ENCODE peak calls at places on chromosomes 11 and 22, in four cellular contexts. W is head of caudate nucleus; J is activated CD4-positive, alpha-beta T cell treated with anti-CD3 and anti-CD28 coated beads, Interleukin-2, amount 50 U/mL, for 48 hours; N is stimulated activated CD4-positive, alpha-beta T cell treated with anti-CD3 and anti-CD28 coated beads, Interleukin-12 subunit alpha, Interleukin-12 subunit beta, amount 100 ng/mL, for 48 hours. H is an unnamed sample.

GRCh38 chr11:87463486-87464102 is 425.9 kb downstream of the TMEM135 start:
- DNase-seq in W (peak), J (no peak), N (no peak), H (peak)

GRCh38 chr22:21698430-21699329 is 32.9 kb downstream of the PPIL2 start:
- DNase-seq in W (no peak), J (no peak), N (no peak), H (no peak)

GRCh38 chr11:91164452-91164822 is 941.6 kb upstream of the CHORDC1 start:
- DNase-seq in W (no peak), J (no peak), N (no peak), H (no peak)

GRCh38 chr11:76802621-76803020 is 19.5 kb downstream of the TSKU start:
- DNase-seq in W (no peak), J (no peak), N (no peak), H (no peak)

GRCh38 chr11:74011360-74012071 is 2.6 kb upstream of the UCP3 start:
- DNase-seq in W (no peak), J (peak), N (peak), H (no peak)

GRCh38 chr11:74013141-74013540 is 4.3 kb upstream of the UCP3 start:
- DNase-seq in W (no peak), J (no peak), N (no peak), H (no peak)

GRCh38 chr22:47596176-47596690 is 833.8 kb downstream of the TBC1D22A start:
- DNase-seq in W (no peak), J (no peak), N (no peak), H (no peak)

GRCh38 chr11:1231396-1232327 is 8.8 kb downstream of the MUC5B start:
- DNase-seq in W (no peak), J (no peak), N (no peak), H (no peak)

GRCh38 chr11:72321381-72321996 is 77.5 kb upstream of the PHOX2A start:
- DNase-seq in W (no peak), J (no peak), N (no peak), H (no peak)

GRCh38 chr11:122697636-122698167 is 42.2 kb downstream of the UBASH3B start:
- DNase-seq in W (no peak), J (no peak), N (no peak), H (no peak)

GRCh38 chr11:125593113-125593761 is 585 bp downstream of the STT3A start:
- DNase-seq in W (no peak), J (peak), N (no peak), H (no peak)

GRCh38 chr11:70587095-70587389 is 188.7 kb downstream of the CTTN start:
- DNase-seq in W (no peak), J (no peak), N (no peak), H (no peak)

GRCh38 chr11:9158898-9159391 is 67.5 kb upstream of the SCUBE2 start:
- DNase-seq in W (no peak), J (no peak), N (no peak), H (no peak)

GRCh38 chr11:130774703-130775102 is 141.6 kb downstream of the SNX19 start:
- DNase-seq in W (no peak), J (no peak), N (no peak), H (no peak)

GRCh38 chr11:114008331-114008730 is 33.4 kb downstream of the HTR3A start:
- DNase-seq in W (no peak), J (no peak), N (no peak), H (no peak)

GRCh38 chr11:71443736-71444410 is 4.3 kb downstream of the DHCR7 start:
- DNase-seq in W (no peak), J (no peak), N (no peak), H (no peak)

GRCh38 chr11:4185561-4185960 is 91.0 kb downstream of the RRM1 start:
- DNase-seq in W (no peak), J (no peak), N (no peak), H (no peak)

GRCh38 chr11:6919698-6920097 is 1.1 kb upstream of the OR2D3 start:
- DNase-seq in W (no peak), J (no peak), N (no peak), H (no peak)

GRCh38 chr11:45089845-45090499 is 56.5 kb upstream of the PRDM11 start:
- DNase-seq in W (no peak), J (no peak), N (no peak), H (no peak)

GRCh38 chr22:49301398-49302149 is 526.1 kb downstream of the BRD1 start:
- DNase-seq in W (peak), J (no peak), N (no peak), H (no peak)

GRCh38 chr11:68116892-68117435 is 4.2 kb downstream of the CHKA start:
- DNase-seq in W (no peak), J (no peak), N (no peak), H (no peak)

GRCh38 chr11:73288197-73288872 is 16.2 kb downstream of the P2RY6 start:
- DNase-seq in W (no peak), J (no peak), N (no peak), H (no peak)

GRCh38 chr11:97722065-97722464 is 1298.7 kb upstream of the CNTN5 start:
- DNase-seq in W (no peak), J (no peak), N (no peak), H (no peak)

GRCh38 chr11:77040401-77040777 is 6.2 kb downstream of the B3GNT6 start:
- DNase-seq in W (no peak), J (no peak), N (no peak), H (no peak)

GRCh38 chr11:118287006-118287405 is 17.5 kb upstream of the CD3E start:
- DNase-seq in W (no peak), J (no peak), N (no peak), H (no peak)

GRCh38 chr11:117908261-117908895 is 20.8 kb downstream of the TMPRSS13 start:
- DNase-seq in W (no peak), J (no peak), N (no peak), H (no peak)

GRCh38 chr22:42646569-42647525 is 2.3 kb downstream of the CYB5R3 start:
- DNase-seq in W (no peak), J (no peak), N (no peak), H (peak)

GRCh38 chr11:116678887-116679286 is 93.9 kb downstream of the BUD13 start:
- DNase-seq in W (no peak), J (no peak), N (no peak), H (no peak)

GRCh38 chr22:39179841-39180335 is 27.4 kb upstream of the CBX7 start:
- DNase-seq in W (peak), J (no peak), N (no peak), H (peak)

GRCh38 chr11:94125408-94126120 is 3.1 kb upstream of the PANX1 start:
- DNase-seq in W (no peak), J (no peak), N (no peak), H (no peak)

GRCh38 chr11:87832216-87832615 is 343.0 kb downstream of the RAB38 start:
- DNase-seq in W (no peak), J (no peak), N (no peak), H (no peak)

GRCh38 chr22:40855960-40856512 is 403 bp downstream of the ST13 start:
- DNase-seq in W (no peak), J (peak), N (no peak), H (peak)

GRCh38 chr11:94060401-94060800 is 39.2 kb downstream of the HEPHL1 start:
- DNase-seq in W (no peak), J (no peak), N (no peak), H (no peak)

GRCh38 chr22:43142881-43143562 is at the start of gene MCAT:
- DNase-seq in W (peak), J (peak), N (peak), H (peak)